ENCODE peak calls at places on chromosomes 12 and 14, in six cellular contexts. P is fibroblast of the conjunctiva, L is NCI-H1105 treated with DMSO at 0.1 percent for 48 hours, B is astrocyte of the spinal cord, Z is GM03348, U is GM12864. J is an unnamed sample.

GRCh38 chr14:85538636-85539035 is 8.7 kb downstream of the FLRT2 start:
- DNase-seq in P (no peak), L (no peak), B (no peak), Z (no peak), U (no peak), J (no peak)

GRCh38 chr14:30874120-30874998 is at the start of gene COCH:
- DNase-seq in P (no peak), L (peak; percentile 70), B (no peak), Z (peak; percentile 43), U (no peak), J (no peak)

GRCh38 chr12:104049278-104050257 is at the start of gene GLT8D2:
- DNase-seq in P (peak; percentile 68), L (peak; percentile 25), B (peak; percentile 84), Z (peak; percentile 89), U (no peak), J (peak; percentile 44)

GRCh38 chr14:75549169-75549568 is 26.9 kb downstream of the BATF start:
- DNase-seq in P (no peak), L (no peak), B (no peak), Z (no peak), U (peak; percentile 68), J (no peak)

GRCh38 chr12:72295101-72295500 is 22.9 kb downstream of the TRHDE start:
- DNase-seq in P (no peak), L (no peak), B (peak; percentile 42), Z (no peak), U (no peak), J (no peak)

GRCh38 chr12:8644345-8645248 is 18.0 kb downstream of the MFAP5 start:
- DNase-seq in P (no peak), L (no peak), B (no peak), Z (no peak), U (peak; percentile 80), J (no peak)

GRCh38 chr12:113860950-113861349 is 105.2 kb downstream of the RBM19 start:
- DNase-seq in P (peak; percentile 90), L (no peak), B (peak; percentile 90), Z (peak; percentile 73), U (no peak), J (peak; percentile 62)

GRCh38 chr12:43807361-43807760 is 1.2 kb upstream of the TWF1 start:
- DNase-seq in P (no peak), L (no peak), B (no peak), Z (no peak), U (no peak), J (no peak)

GRCh38 chr12:83826112-83826511 is 1086.5 kb downstream of the SLC6A15 start:
- DNase-seq in P (no peak), L (peak; percentile 7), B (peak; percentile 12), Z (peak; percentile 52), U (no peak), J (no peak)

GRCh38 chr12:53211476-53212381 is 4.7 kb upstream of the ITGB7 start:
- DNase-seq in P (no peak), L (no peak), B (no peak), Z (no peak), U (no peak), J (no peak)

GRCh38 chr14:59305836-59306555 is 117.5 kb downstream of the DAAM1 start:
- DNase-seq in P (peak; percentile 24), L (no peak), B (peak; percentile 51), Z (peak; percentile 40), U (no peak), J (no peak)